ENCODE peak calls at places on chromosomes 16 and 17, in five cellular contexts. I is IMR-90, M is pancreas, S is nephron progenitor cell, L is adrenal gland. O is an unnamed sample.

GRCh38 chr17:15133826-15134225 is 131.3 kb downstream of the PMP22 start:
- DNase-seq in L (no peak), M (no peak), S (no peak), I (no peak), O (no peak)

GRCh38 chr16:81367821-81368220 is 53.1 kb downstream of the GAN start:
- DNase-seq in L (no peak), M (no peak), S (no peak), I (no peak), O (no peak)

GRCh38 chr17:39739020-39739884 is 1.5 kb downstream of the GRB7 start:
- DNase-seq in I (no peak), S (peak; percentile 56), M (peak; percentile 93), L (no peak), O (no peak)

GRCh38 chr16:64983983-64984382 is 137.9 kb downstream of the CDH11 start:
- DNase-seq in S (peak; percentile 48), L (no peak), I (peak; percentile 89), M (no peak), O (no peak)

GRCh38 chr16:27326738-27327585 is 13.2 kb downstream of the IL4R start:
- DNase-seq in S (peak; percentile 36), I (peak; percentile 97), L (peak; percentile 83), M (no peak), O (no peak)

GRCh38 chr16:64012166-64012565 is 1109.7 kb downstream of the CDH11 start:
- DNase-seq in S (no peak), I (no peak), L (no peak), M (no peak), O (no peak)

GRCh38 chr16:31135535-31136286 is at the start of gene PRSS8:
- DNase-seq in S (peak; percentile 62), L (peak; percentile 26), I (no peak), M (peak; percentile 98), O (no peak)

GRCh38 chr17:292531-293382 is 59.9 kb downstream of the RPH3AL start:
- DNase-seq in S (no peak), M (peak; percentile 46), L (no peak), I (no peak), O (no peak)

GRCh38 chr17:21463779-21464407 is 87.7 kb downstream of the KCNJ12 start:
- DNase-seq in S (peak; percentile 65), L (no peak), I (no peak), M (no peak), O (no peak)

GRCh38 chr16:77295896-77296295 is 96.7 kb downstream of the SYCE1L start:
- DNase-seq in L (no peak), S (no peak), M (no peak), I (peak; percentile 36), O (no peak)

GRCh38 chr17:39573447-39574298 is 34.0 kb downstream of the NEUROD2 start:
- DNase-seq in L (peak; percentile 77), S (peak; percentile 77), I (peak; percentile 58), M (peak; percentile 86), O (no peak)

GRCh38 chr17:50953831-50954601 is 87.9 kb upstream of the TOB1 start:
- DNase-seq in M (peak; percentile 75), I (peak; percentile 82), S (peak; percentile 63), L (peak; percentile 81), O (peak; percentile 5)

GRCh38 chr16:10120953-10121352 is 61.3 kb downstream of the GRIN2A start:
- DNase-seq in S (no peak), I (no peak), M (no peak), L (no peak), O (no peak)

GRCh38 chr16:70402916-70403659 is 35.8 kb downstream of the ST3GAL2 start:
- DNase-seq in L (no peak), S (no peak), I (peak; percentile 63), M (no peak), O (no peak)

GRCh38 chr17:50584749-50585148 is 24.2 kb downstream of the CACNA1G start:
- DNase-seq in M (no peak), I (no peak), S (no peak), L (no peak), O (no peak)

GRCh38 chr16:19914877-19915276 is 30.2 kb upstream of the GPRC5B start:
- DNase-seq in I (no peak), S (no peak), L (no peak), M (no peak), O (no peak)

GRCh38 chr17:76696763-76697701 is 13.7 kb downstream of the MXRA7 start:
- DNase-seq in I (no peak), S (no peak), L (peak; percentile 80), M (peak; percentile 23), O (no peak)

GRCh38 chr16:4606354-4606753 is 8.3 kb downstream of the UBALD1 start:
- DNase-seq in S (no peak), M (peak; percentile 42), I (no peak), L (peak; percentile 29), O (no peak)

GRCh38 chr17:74042241-74042640 is 161.2 kb upstream of the RPL38 start:
- DNase-seq in I (no peak), M (no peak), L (no peak), S (no peak), O (no peak)

GRCh38 chr17:82231562-82232321 is 2.9 kb downstream of the SLC16A3 start:
- DNase-seq in I (peak; percentile 40), S (peak; percentile 61), M (peak; percentile 79), L (no peak), O (peak; percentile 41)

GRCh38 chr17:34365340-34365739 is 2.3 kb upstream of the CCL1 start:
- DNase-seq in M (no peak), L (no peak), S (no peak), I (no peak), O (no peak)

GRCh38 chr17:58531661-58532554 is 17.5 kb upstream of the MTMR4 start:
- DNase-seq in I (peak; percentile 21), L (peak; percentile 78), S (peak; percentile 83), M (no peak), O (peak; percentile 65)

GRCh38 chr17:32496348-32497078 is 9.7 kb downstream of the CDK5R1 start:
- DNase-seq in S (no peak), I (peak; percentile 68), L (no peak), M (no peak), O (no peak)

GRCh38 chr17:50353600-50354195 is 7.8 kb downstream of the XYLT2 start:
- DNase-seq in S (no peak), L (no peak), M (peak; percentile 68), I (no peak), O (no peak)

GRCh38 chr16:67349172-67349571 is 22.6 kb downstream of the LRRC36 start:
- DNase-seq in I (peak; percentile 44), S (no peak), L (no peak), M (no peak), O (no peak)

GRCh38 chr16:2093793-2094192 is 41.9 kb downstream of the PKD1 start:
- DNase-seq in S (no peak), M (no peak), I (no peak), L (no peak), O (no peak)

GRCh38 chr16:67926181-67926742 is 5.4 kb downstream of the CTRL start:
- DNase-seq in S (no peak), I (peak; percentile 30), M (peak; percentile 94), L (no peak), O (no peak)

GRCh38 chr17:39270923-39271322 is 45.2 kb upstream of the STAC2 start:
- DNase-seq in S (no peak), M (no peak), I (peak; percentile 81), L (no peak), O (no peak)

GRCh38 chr16:26951950-26952349 is 114.8 kb upstream of the C16orf82 start:
- DNase-seq in I (peak; percentile 18), L (no peak), M (no peak), S (peak; percentile 21), O (no peak)

GRCh38 chr17:43861960-43862359 is 15.0 kb downstream of the CD300LG start:
- DNase-seq in M (no peak), L (no peak), I (no peak), S (no peak), O (no peak)

GRCh38 chr17:8421571-8421970 is 14.1 kb upstream of the NDEL1 start:
- DNase-seq in I (no peak), M (no peak), L (no peak), S (no peak), O (no peak)

GRCh38 chr17:47978324-47978723 is 7.4 kb downstream of the CDK5RAP3 start:
- DNase-seq in L (peak; percentile 53), S (peak; percentile 80), I (peak; percentile 54), M (no peak), O (no peak)

GRCh38 chr17:44541884-44542581 is 15.3 kb upstream of the FZD2 start:
- DNase-seq in S (no peak), I (no peak), L (no peak), M (peak; percentile 37), O (no peak)

GRCh38 chr16:56451753-56452689 is 667 bp downstream of the OGFOD1 start:
- DNase-seq in I (peak; percentile 31), S (peak; percentile 15), L (peak; percentile 55), M (peak; percentile 35), O (no peak)

GRCh38 chr17:30520436-30520835 is 43.2 kb downstream of the GOSR1 start:
- DNase-seq in I (peak; percentile 63), S (no peak), M (no peak), L (no peak), O (no peak)

GRCh38 chr17:3914319-3914685 is 2.0 kb downstream of the P2RX1 start:
- DNase-seq in L (no peak), I (no peak), M (no peak), S (no peak), O (no peak)
- TF ChIP-seq CTCF in L (no peak), I (no peak), M (no peak), S (no peak), O (no peak)

DNA sequence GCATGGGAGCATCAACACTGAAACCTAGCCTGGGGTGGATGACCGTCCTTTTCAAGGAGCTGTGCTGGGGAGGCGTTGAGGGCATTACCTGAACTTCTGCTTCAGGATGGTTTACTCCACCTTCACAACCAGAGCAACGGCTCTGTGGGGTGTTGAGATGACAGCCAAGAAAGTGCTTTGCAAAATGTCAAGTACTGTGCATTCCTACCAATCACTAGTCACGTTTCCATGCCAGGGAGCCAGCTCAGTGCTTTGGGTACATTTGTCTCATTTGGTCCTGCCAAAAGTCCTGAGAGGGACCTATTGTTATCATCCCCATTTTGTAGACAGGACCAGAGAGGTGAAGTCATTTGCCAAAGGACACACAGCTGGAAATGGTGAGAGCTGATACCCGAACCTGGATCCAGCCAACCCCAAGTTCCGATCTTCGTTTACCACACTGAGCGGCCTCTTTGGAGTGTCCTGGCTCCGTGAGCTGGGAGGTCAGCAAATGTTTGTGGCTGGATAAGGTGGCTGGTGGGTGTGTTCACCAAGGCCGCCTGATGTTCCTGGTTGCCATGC is 61.6 kb downstream of the IRF8 start:
- DNase-seq in S (no peak), L (no peak), I (no peak), M (no peak), O (no peak)
- TF ChIP-seq CTCF in S (no peak), L (no peak), I (no peak), M (no peak), O (no peak)

DNA sequence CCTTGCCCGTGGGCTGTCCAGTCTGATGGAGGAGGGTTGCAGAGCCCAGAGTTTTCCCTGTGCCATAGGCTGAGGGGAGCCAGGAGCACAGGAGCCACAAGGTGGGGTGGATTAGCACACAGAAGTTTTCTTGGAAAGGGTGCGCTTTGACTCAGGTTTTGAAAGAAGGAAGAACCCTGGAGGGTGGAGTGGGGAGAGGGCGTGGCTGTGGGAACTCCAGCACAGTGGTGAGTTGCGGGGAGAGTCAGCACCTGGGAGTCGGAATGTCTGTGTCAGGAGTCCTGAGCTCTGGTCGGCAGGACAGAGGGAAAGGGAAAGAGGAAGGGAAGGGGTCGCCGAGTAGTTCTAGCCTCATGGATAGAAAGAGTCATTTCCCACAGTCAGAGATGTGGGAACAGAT is 8.9 kb upstream of the KRT14 start:
- DNase-seq in I (no peak), S (no peak), M (no peak), L (no peak), O (no peak)
- TF ChIP-seq CTCF in I (no peak), S (no peak), M (no peak), L (no peak), O (no peak)

GRCh38 chr17:16945513-16946201 is 26.3 kb downstream of the TNFRSF13B start:
- DNase-seq in I (no peak), M (peak; percentile 32), L (no peak), S (no peak), O (peak; percentile 5)
- TF ChIP-seq CTCF in I (no peak), M (no peak), L (no peak), S (no peak), O (no peak)

O was measured in natural killer cell.